ENCODE peak calls at places on chromosomes 16 and 17, in seven cellular contexts. V, L, B, U, Y, C and S are unnamed samples.

GRCh38 chr16:877242-878065 is 76.9 kb upstream of the GNG13 start:
- DNase-seq in V (no peak), L (no peak), B (no peak), U (no peak), Y (no peak), C (no peak), S (no peak)

GRCh38 chr16:67936876-67937605 is 391 bp upstream of the PSMB10 start:
- DNase-seq in V (no peak), L (no peak), B (no peak), U (peak; percentile 65), Y (no peak), C (no peak), S (peak; percentile 53)

GRCh38 chr17:54899721-54900456 is 763 bp upstream of the TOM1L1 start:
- DNase-seq in V (no peak), L (peak; percentile 30), B (peak; percentile 78), U (no peak), Y (peak; percentile 58), C (peak; percentile 27), S (peak; percentile 23)

GRCh38 chr17:50630524-50631194 is 4.0 kb upstream of the ABCC3 start:
- DNase-seq in V (peak; percentile 59), L (peak; percentile 48), B (peak; percentile 89), U (no peak), Y (peak; percentile 92), C (peak; percentile 52), S (peak; percentile 81)

GRCh38 chr16:86996081-86996480 is 321.1 kb downstream of the C16orf95 start:
- DNase-seq in V (no peak), L (no peak), B (no peak), U (no peak), Y (no peak), C (no peak), S (no peak)

GRCh38 chr17:41168121-41168520 is at the start of gene KRTAP4-3:
- DNase-seq in V (no peak), L (no peak), B (no peak), U (no peak), Y (no peak), C (no peak), S (no peak)

GRCh38 chr16:56237451-56237930 is 46.2 kb downstream of the GNAO1 start:
- DNase-seq in V (no peak), L (no peak), B (no peak), U (no peak), Y (no peak), C (no peak), S (no peak)

GRCh38 chr17:62321451-62321850 is 58.9 kb upstream of the EFCAB3 start:
- DNase-seq in V (no peak), L (no peak), B (no peak), U (no peak), Y (no peak), C (no peak), S (no peak)

GRCh38 chr16:4525069-4525468 is 13.5 kb downstream of the CDIP1 start:
- DNase-seq in V (no peak), L (no peak), B (no peak), U (no peak), Y (no peak), C (no peak), S (no peak)

GRCh38 chr17:34303606-34304005 is 15.6 kb upstream of the CCL8 start:
- DNase-seq in V (no peak), L (no peak), B (no peak), U (no peak), Y (no peak), C (no peak), S (no peak)

GRCh38 chr16:85401370-85401916 is 211.7 kb upstream of the GSE1 start:
- DNase-seq in V (no peak), L (no peak), B (no peak), U (no peak), Y (peak; percentile 42), C (no peak), S (no peak)

GRCh38 chr17:13337864-13338371 is 263.8 kb downstream of the HS3ST3A1 start:
- DNase-seq in V (peak; percentile 54), L (peak; percentile 11), B (peak; percentile 51), U (no peak), Y (no peak), C (peak; percentile 42), S (peak; percentile 52)

GRCh38 chr17:46832945-46833839 is 14.7 kb upstream of the WNT3 start:
- DNase-seq in V (no peak), L (no peak), B (no peak), U (no peak), Y (no peak), C (peak; percentile 57), S (no peak)

GRCh38 chr17:44360826-44361225 is 2.8 kb downstream of the FAM171A2 start:
- DNase-seq in V (no peak), L (peak; percentile 58), B (peak; percentile 64), U (no peak), Y (no peak), C (no peak), S (no peak)

GRCh38 chr16:19136549-19137196 is 22.9 kb downstream of the ITPRIPL2 start:
- DNase-seq in V (no peak), L (no peak), B (peak; percentile 36), U (no peak), Y (no peak), C (no peak), S (no peak)

GRCh38 chr16:5479925-5480324 is 382.3 kb upstream of the EEF2KMT start:
- DNase-seq in V (no peak), L (no peak), B (no peak), U (no peak), Y (no peak), C (no peak), S (no peak)

GRCh38 chr17:17981330-17981729 is 8.7 kb downstream of the DRC3 start:
- DNase-seq in V (no peak), L (no peak), B (no peak), U (no peak), Y (no peak), C (no peak), S (no peak)

GRCh38 chr17:27323538-27324212 is 29.8 kb downstream of the WSB1 start:
- DNase-seq in V (no peak), L (peak; percentile 46), B (no peak), U (no peak), Y (peak; percentile 53), C (peak; percentile 77), S (peak; percentile 75)

GRCh38 chr17:71572343-71572742 is 548.5 kb upstream of the SOX9 start:
- DNase-seq in V (no peak), L (no peak), B (no peak), U (no peak), Y (no peak), C (no peak), S (no peak)

DNA sequence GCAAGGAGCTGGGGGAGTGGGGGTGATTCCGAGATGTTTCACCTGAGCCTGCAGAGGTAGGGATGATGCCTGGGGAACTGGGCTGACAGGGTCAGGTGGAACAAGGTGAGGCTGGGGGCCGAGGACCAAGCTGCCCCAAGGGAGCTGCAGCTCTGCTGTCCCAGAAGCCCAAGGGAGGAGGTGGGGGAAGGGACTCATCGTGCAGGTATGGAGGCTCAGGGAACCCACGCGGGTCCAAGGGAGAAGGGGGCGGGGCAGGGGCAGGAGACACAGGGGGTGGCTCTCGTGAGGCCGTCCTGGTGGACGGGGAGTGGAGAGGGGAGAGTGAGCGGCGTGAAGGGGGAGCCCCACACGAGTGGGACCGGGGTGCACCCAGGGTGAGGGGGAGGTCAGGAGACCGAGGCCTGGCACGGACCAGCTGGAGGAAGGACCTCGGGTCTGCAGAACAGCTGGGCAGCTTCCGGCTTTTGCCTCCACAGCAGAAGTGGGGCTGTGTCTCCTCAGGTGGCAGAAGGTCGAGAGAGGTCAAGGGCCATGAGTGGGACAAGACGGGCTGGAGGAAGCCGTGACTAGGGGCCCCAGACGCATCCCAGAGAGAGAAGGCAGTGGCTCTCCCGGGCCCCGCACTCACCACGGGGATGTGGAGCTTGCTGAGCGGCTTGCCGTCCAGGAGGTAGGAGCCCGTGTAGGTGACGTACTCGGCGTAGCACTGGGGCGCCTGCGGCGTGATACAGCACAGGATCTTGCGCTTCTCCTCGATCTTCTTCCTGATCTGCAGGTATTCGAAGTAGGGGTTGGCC is 61.1 kb downstream of the ZNF778 start:
- DNase-seq in V (no peak), L (no peak), B (no peak), U (no peak), Y (no peak), C (no peak), S (no peak)
- TF ChIP-seq JUND in V (no peak), L (no peak), B (no peak), U (no peak), Y (no peak), C (no peak), S (no peak)

DNA sequence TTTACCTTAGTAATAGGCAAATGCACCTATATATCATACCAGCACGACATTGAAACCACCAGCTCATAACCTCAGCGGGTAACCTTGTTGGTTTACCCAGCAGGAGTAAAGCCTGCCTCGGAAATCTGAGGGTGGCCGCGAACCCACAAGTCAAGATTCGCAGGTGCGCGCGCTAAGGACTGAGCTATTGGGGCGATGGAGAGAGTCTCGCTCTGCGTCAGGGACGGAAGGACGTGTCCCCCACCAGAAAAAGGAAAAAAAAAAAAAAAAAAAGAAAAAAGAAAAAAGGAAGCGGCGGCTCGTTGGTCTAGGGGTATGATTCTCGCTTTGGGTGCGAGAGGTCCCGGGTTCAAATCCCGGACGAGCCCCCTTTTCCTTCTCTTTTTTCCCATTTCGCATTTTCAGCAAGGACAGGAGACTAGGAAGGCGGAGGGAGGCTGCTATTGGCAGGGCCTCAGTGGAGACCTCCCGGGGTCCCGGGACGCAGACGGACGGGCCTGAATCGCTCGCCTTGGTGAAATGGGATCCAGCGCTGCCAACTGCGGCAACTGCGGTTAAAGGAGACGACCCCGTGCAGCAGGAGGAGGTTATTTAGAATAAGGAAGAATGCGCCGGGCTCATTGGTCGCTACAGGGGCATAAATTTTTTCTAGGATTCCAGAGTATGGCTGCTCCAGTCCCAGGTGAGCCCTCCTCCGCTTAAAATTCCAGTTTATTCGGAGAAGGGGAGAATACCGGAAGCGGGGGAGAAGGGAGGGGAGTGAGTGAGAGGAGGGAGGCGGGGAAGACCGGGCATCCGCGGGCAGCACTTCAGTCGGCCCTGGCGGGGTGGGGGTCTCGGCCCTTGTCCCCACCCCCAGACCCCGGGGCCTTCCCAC is at the start of gene OR1F1:
- DNase-seq in V (peak; percentile 81), L (peak; percentile 36), B (peak; percentile 78), U (no peak), Y (peak; percentile 83), C (peak; percentile 71), S (no peak)
- TF ChIP-seq JUND in V (no peak), L (no peak), B (no peak), U (no peak), Y (no peak), C (no peak), S (no peak)

DNA sequence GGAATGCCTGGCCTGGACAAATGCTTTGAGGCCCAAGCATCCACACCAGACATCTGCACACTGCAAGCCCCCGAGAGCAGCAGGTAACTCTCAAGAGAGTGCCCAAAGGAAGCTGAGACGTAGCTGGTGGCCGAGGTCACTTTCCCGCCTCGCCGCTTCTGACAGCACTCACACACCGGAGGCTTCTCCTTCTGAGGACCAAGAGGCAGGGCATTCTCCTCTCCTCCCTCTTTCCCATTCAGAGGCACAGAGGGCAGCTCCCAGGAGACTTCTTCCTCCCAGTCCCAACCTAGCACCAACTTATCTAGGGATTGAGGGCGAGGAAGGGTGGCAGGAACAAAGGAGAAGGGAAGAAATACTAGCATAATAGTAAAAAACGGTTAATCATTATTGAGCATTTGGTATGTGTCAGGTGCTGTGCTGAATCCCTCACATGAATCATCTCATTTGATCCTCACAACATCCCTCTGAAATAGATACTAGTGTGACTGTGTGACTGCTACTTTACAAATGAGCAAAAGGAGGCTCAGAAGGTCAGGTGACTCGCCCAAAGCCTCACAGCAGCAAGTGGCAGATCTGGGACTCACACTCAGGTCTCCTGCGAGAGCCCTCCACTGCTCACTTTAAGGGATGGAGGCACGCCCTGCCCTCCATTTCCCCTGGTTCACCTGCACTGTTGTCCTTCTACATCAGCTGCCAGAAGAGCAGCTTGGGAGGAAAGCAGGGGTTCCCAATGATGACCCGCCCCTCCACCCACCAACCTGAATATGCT is 41.8 kb downstream of the MYO18A start:
- DNase-seq in V (no peak), L (no peak), B (no peak), U (no peak), Y (no peak), C (no peak), S (no peak)
- TF ChIP-seq JUND in V (no peak), L (no peak), B (no peak), U (no peak), Y (no peak), C (no peak), S (no peak)

GRCh38 chr16:65658339-65659275 is 536.7 kb upstream of the CDH11 start:
- DNase-seq in V (no peak), L (no peak), B (peak; percentile 54), U (no peak), Y (no peak), C (no peak), S (no peak)
- TF ChIP-seq JUND in V (no peak), L (no peak), B (peak; percentile 30), U (no peak), Y (no peak), C (no peak), S (no peak)